ENCODE peak calls at places on chromosomes 12 and 14, in nine cellular contexts. F, L, C, K, W, Y, D, N and G are unnamed samples.
A peak's percentile ranks its signal among the peaks of the same experiment; 100 is the strongest.

GRCh38 chr12:42094277-42094676 is 50.4 kb downstream of the GXYLT1 start:
- DNase-seq in N (no peak), W (no peak), K (no peak), D (no peak), C (no peak), F (no peak), L (peak; percentile 76), Y (no peak), G (peak; percentile 62)

GRCh38 chr14:36271939-36272907 is 48.2 kb downstream of the MBIP start:
- DNase-seq in F (no peak), W (peak; percentile 50), N (peak; percentile 15), D (no peak), Y (peak; percentile 57), K (no peak), L (peak; percentile 20), C (no peak), G (peak; percentile 62)

GRCh38 chr12:106974525-106974924 is 12.4 kb downstream of the MTERF2 start:
- DNase-seq in N (no peak), Y (peak; percentile 42), L (no peak), K (no peak), C (peak; percentile 30), D (no peak), F (no peak), W (no peak), G (no peak)

GRCh38 chr12:87274594-87275245 is 754.5 kb downstream of the C12orf50 start:
- DNase-seq in C (no peak), W (no peak), L (peak; percentile 50), Y (no peak), F (peak; percentile 9), D (peak; percentile 62), N (no peak), K (no peak), G (peak; percentile 31)

GRCh38 chr14:104935955-104936354 is 11.3 kb downstream of the PLD4 start:
- DNase-seq in Y (no peak), W (no peak), F (no peak), L (no peak), K (peak; percentile 8), D (no peak), C (peak; percentile 4), N (no peak), G (peak; percentile 34)

GRCh38 chr12:5648692-5649338 is 216.9 kb downstream of the NTF3 start:
- DNase-seq in F (peak; percentile 66), N (no peak), Y (peak; percentile 6), K (no peak), W (no peak), L (peak; percentile 19), C (no peak), D (peak; percentile 82), G (peak; percentile 13)

GRCh38 chr14:36227802-36228201 is 51.3 kb upstream of the PTCSC3 start:
- DNase-seq in W (no peak), K (no peak), D (no peak), L (peak; percentile 48), N (peak; percentile 14), C (no peak), Y (no peak), F (no peak), G (peak; percentile 71)

GRCh38 chr14:103561381-103562134 is 899 bp downstream of the BAG5 start:
- DNase-seq in N (no peak), W (peak; percentile 53), K (peak; percentile 49), Y (no peak), D (peak; percentile 71), L (peak; percentile 64), C (no peak), F (no peak), G (peak; percentile 59)

GRCh38 chr14:62301911-62302310 is 539.7 kb downstream of the SNAPC1 start:
- DNase-seq in K (no peak), C (no peak), F (no peak), N (no peak), L (peak; percentile 89), Y (no peak), D (no peak), W (no peak), G (peak; percentile 24)

GRCh38 chr12:108620236-108620879 is 13.3 kb downstream of the SELPLG start:
- DNase-seq in F (no peak), K (no peak), Y (no peak), C (no peak), L (no peak), N (no peak), W (no peak), D (no peak), G (no peak)

GRCh38 chr14:53929871-53930685 is 26.5 kb downstream of the BMP4 start:
- DNase-seq in N (peak; percentile 25), F (peak; percentile 38), D (peak; percentile 62), W (no peak), C (peak; percentile 68), K (no peak), Y (peak; percentile 57), L (no peak), G (peak; percentile 25)

DNA sequence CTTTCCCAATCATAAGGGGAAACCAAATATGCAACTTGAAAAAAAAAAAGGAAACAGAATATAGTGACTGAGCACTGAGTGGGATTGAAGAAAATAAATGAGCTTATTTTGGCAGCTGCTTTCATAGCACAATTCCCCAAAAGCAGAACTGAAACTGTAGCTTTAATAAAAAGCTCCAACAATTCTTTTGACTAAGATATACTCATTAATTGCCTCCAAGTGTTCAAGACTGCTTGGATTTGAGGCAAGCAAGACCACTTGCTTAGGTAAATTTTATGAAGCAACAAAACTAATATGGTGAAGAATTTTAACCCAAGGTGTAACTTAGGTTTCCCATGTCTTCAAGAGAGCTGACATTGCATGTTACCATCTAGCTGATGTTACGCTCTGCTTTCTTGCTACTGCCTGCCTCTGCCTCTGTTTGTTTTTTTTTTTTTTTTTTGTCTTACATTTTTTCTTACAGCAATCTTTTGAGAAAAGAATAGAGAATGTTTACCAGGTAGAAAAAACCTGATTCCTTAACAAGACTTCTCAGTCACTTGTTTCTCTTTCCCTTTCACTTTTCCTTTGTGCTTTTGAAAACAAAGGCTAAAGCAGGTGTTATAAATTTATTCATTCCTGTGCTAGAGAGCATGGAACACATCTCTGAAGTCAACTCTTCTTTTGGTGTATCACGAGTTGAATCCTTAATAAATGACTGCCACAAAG is 134.4 kb downstream of the BCAT1 start:
- DNase-seq in Y (no peak), F (no peak), W (no peak), K (no peak), C (no peak), N (no peak), L (no peak), D (no peak), G (no peak)
- H3K4me3 ChIP-seq in Y (no peak overlapping the region), F (no peak overlapping the region), W (peak overlapping the region; percentile 26), K (no peak overlapping the region), C (no peak overlapping the region), N (no peak overlapping the region), L (no peak overlapping the region), D (no peak overlapping the region), G (no peak overlapping the region)

GRCh38 chr14:22602853-22603252 is 4.8 kb downstream of the ABHD4 start:
- DNase-seq in F (no peak), N (no peak), C (no peak), Y (no peak), W (no peak), K (no peak), L (no peak), D (no peak), G (peak; percentile 81)

GRCh38 chr14:22610931-22611330 is 12.8 kb downstream of the ABHD4 start:
- DNase-seq in C (no peak), Y (no peak), F (no peak), D (no peak), W (no peak), N (no peak), L (no peak), K (no peak), G (no peak)

GRCh38 chr14:22606380-22606779 is 8.3 kb downstream of the ABHD4 start:
- DNase-seq in N (no peak), F (no peak), C (no peak), Y (no peak), K (no peak), D (no peak), W (no peak), L (no peak), G (peak; percentile 55)

GRCh38 chr14:22602011-22602410 is 3.9 kb downstream of the ABHD4 start:
- DNase-seq in F (no peak), C (no peak), L (no peak), D (no peak), N (no peak), K (no peak), W (no peak), Y (no peak), G (no peak)

DNA sequence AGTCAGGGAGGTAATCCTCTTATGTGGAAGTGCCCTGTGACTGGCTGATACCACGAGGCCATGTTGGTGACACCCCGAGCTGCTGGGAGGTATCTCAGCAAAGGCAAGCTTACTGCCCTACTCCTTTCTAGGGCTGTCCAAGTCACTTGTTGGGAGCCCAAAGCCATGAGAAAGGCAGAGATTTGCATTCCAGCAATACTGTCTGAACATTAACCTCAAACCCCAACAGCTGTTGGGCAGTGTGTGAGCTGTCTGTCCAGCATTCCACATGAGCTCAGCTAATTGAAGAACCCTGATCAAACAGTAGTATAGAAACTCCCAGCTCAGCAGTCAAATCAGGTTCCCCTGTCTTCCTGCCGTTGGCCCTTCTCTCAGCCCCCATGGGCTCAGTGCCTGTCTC is 9.2 kb downstream of the ABHD4 start:
- DNase-seq in W (no peak), N (no peak), D (no peak), K (no peak), F (no peak), Y (no peak), C (no peak), L (peak; percentile 30), G (no peak)
- H3K36me3 ChIP-seq in W (peaks cover 100% of the 10 kb centered on the region), N (peaks cover 64% of the 10 kb centered on the region), D (peaks cover 4% of the 10 kb centered on the region), K (no peaks in the 10 kb centered on the region), F (peaks cover 72% of the 10 kb centered on the region), Y (peaks cover 85% of the 10 kb centered on the region), C (peaks cover 47% of the 10 kb centered on the region), L (peaks cover 37% of the 10 kb centered on the region), G (peaks cover 39% of the 10 kb centered on the region)

DNA sequence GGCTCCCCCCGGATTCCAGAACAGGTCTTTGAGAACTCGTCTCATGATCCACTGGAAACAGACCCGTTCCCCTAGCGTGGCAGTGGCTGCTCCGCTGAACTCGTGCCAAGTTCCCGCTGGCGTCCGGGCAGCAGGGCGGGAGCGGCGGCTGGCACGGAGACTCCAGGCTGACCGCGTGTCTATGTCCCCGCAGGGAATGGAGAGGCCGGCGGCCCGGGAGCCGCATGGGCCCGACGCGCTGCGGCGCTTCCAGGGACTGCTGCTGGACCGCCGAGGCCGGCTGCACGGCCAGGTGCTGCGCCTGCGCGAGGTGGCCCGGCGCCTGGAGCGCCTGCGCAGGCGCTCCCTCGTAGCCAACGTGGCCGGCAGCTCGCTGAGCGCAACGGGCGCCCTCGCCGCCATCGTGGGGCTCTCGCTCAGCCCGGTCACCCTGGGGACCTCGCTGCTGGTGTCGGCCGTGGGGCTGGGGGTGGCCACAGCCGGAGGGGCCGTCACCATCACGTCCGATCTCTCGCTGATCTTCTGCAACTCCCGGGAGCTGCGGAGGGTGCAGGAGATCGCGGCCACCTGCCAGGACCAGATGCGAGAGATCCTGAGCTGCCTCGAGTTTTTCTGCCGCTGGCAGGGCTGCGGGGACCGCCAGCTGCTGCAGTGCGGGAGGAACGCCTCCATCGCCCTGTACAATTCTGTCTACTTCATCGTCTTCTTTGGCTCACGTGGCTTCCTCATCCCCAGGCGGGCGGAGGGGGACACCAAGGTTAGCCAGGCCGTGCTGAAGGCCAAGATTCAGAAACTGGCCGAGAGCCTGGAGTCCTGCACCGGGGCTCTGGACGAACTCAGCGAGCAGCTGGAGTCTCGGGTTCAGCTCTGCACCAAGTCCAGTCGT is 1.5 kb downstream of the APOLD1 start:
- DNase-seq in Y (peak; percentile 88), D (peak; percentile 40), C (peak; percentile 86), L (peak; percentile 79), K (peak; percentile 90), F (peak; percentile 58), N (peak; percentile 81), W (peak; percentile 87), G (peak; percentile 68)
- TF ChIP-seq CTCF in Y (peak; percentile 19), D (no peak), C (peak; percentile 36), L (no peak), K (peak; percentile 41), F (no peak), N (peak; percentile 52), W (peak; percentile 35), G (no peak)

GRCh38 chr14:68783408-68784297 is 9.2 kb downstream of the ZFP36L1 start:
- DNase-seq in W (no peak), N (peak; percentile 65), C (peak; percentile 84), L (no peak), D (no peak), F (no peak), Y (no peak), K (peak; percentile 18), G (no peak)
- H3K4me3 ChIP-seq in W (no peak overlapping the region), N (no peak overlapping the region), C (no peak overlapping the region), L (no peak overlapping the region), D (no peak overlapping the region), F (no peak overlapping the region), Y (no peak overlapping the region), K (no peak overlapping the region), G (no peak overlapping the region)